ENCODE peak calls at places on chromosome 2, in ten cellular contexts. One of them, this sample, is unnamed.

GRCh38 chr2:20451346-20451745 is 4.5 kb downstream of the RHOB start:
- DNase-seq in upper lobe of left lung: peak; percentile 3
- DNase-seq in kidney: no peak
- DNase-seq in CD4-positive, alpha-beta T cell: no peak
- DNase-seq in stomach: peak; percentile 24
- DNase-seq in tibial artery: peak; percentile 19
- DNase-seq in suprapubic skin: peak; percentile 40
- DNase-seq in uterus: no peak
- DNase-seq in thoracic aorta: no peak
- DNase-seq in fibroblast of lung: peak; percentile 57
- DNase-seq in this sample: no peak

GRCh38 chr2:108278631-108279030 is 10.1 kb upstream of the SULT1C2 start:
- DNase-seq in upper lobe of left lung: no peak
- DNase-seq in kidney: no peak
- DNase-seq in suprapubic skin: no peak
- DNase-seq in CD4-positive, alpha-beta T cell: no peak
- DNase-seq in uterus: no peak
- DNase-seq in fibroblast of lung: peak; percentile 29
- DNase-seq in thoracic aorta: no peak
- DNase-seq in stomach: no peak
- DNase-seq in tibial artery: no peak
- DNase-seq in this sample: no peak

GRCh38 chr2:158457826-158458616 is 1.3 kb downstream of the PKP4 start:
- DNase-seq in tibial artery: peak; percentile 45
- DNase-seq in suprapubic skin: no peak
- DNase-seq in stomach: peak; percentile 90
- DNase-seq in thoracic aorta: peak; percentile 13
- DNase-seq in kidney: peak; percentile 93
- DNase-seq in fibroblast of lung: peak; percentile 63
- DNase-seq in uterus: peak; percentile 52
- DNase-seq in upper lobe of left lung: peak; percentile 81
- DNase-seq in CD4-positive, alpha-beta T cell: no peak
- DNase-seq in this sample: peak; percentile 72

GRCh38 chr2:9205963-9206948 is at the start of gene ASAP2:
- DNase-seq in fibroblast of lung: peak; percentile 66
- DNase-seq in upper lobe of left lung: peak; percentile 67
- DNase-seq in kidney: peak; percentile 87
- DNase-seq in stomach: peak; percentile 79
- DNase-seq in suprapubic skin: peak; percentile 80
- DNase-seq in thoracic aorta: no peak
- DNase-seq in CD4-positive, alpha-beta T cell: no peak
- DNase-seq in tibial artery: peak; percentile 68
- DNase-seq in uterus: peak; percentile 79
- DNase-seq in this sample: peak; percentile 73

GRCh38 chr2:99297990-99298389 is 3.0 kb downstream of the LYG1 start:
- DNase-seq in kidney: no peak
- DNase-seq in fibroblast of lung: no peak
- DNase-seq in stomach: no peak
- DNase-seq in tibial artery: no peak
- DNase-seq in thoracic aorta: no peak
- DNase-seq in suprapubic skin: no peak
- DNase-seq in uterus: no peak
- DNase-seq in upper lobe of left lung: no peak
- DNase-seq in CD4-positive, alpha-beta T cell: no peak
- DNase-seq in this sample: no peak

GRCh38 chr2:20073462-20073861 is 22.0 kb upstream of the LAPTM4A start:
- DNase-seq in stomach: no peak
- DNase-seq in uterus: no peak
- DNase-seq in suprapubic skin: no peak
- DNase-seq in fibroblast of lung: no peak
- DNase-seq in CD4-positive, alpha-beta T cell: no peak
- DNase-seq in kidney: no peak
- DNase-seq in upper lobe of left lung: no peak
- DNase-seq in thoracic aorta: no peak
- DNase-seq in tibial artery: no peak
- DNase-seq in this sample: no peak

GRCh38 chr2:19911799-19912509 is 10.2 kb upstream of the TTC32 start:
- DNase-seq in upper lobe of left lung: no peak
- DNase-seq in tibial artery: no peak
- DNase-seq in CD4-positive, alpha-beta T cell: no peak
- DNase-seq in uterus: no peak
- DNase-seq in stomach: no peak
- DNase-seq in thoracic aorta: no peak
- DNase-seq in suprapubic skin: no peak
- DNase-seq in kidney: no peak
- DNase-seq in fibroblast of lung: peak; percentile 97
- DNase-seq in this sample: no peak

GRCh38 chr2:26466662-26467310 is 11.1 kb downstream of the OTOF start:
- DNase-seq in thoracic aorta: no peak
- DNase-seq in fibroblast of lung: no peak
- DNase-seq in kidney: peak; percentile 63
- DNase-seq in upper lobe of left lung: no peak
- DNase-seq in suprapubic skin: no peak
- DNase-seq in uterus: no peak
- DNase-seq in CD4-positive, alpha-beta T cell: no peak
- DNase-seq in tibial artery: no peak
- DNase-seq in stomach: no peak
- DNase-seq in this sample: no peak

GRCh38 chr2:156687715-156688114 is 251.5 kb downstream of the GPD2 start:
- DNase-seq in suprapubic skin: no peak
- DNase-seq in tibial artery: no peak
- DNase-seq in stomach: no peak
- DNase-seq in upper lobe of left lung: no peak
- DNase-seq in uterus: no peak
- DNase-seq in kidney: no peak
- DNase-seq in fibroblast of lung: no peak
- DNase-seq in thoracic aorta: no peak
- DNase-seq in CD4-positive, alpha-beta T cell: no peak
- DNase-seq in this sample: no peak

GRCh38 chr2:180385601-180386201 is 378.6 kb upstream of the CWC22 start:
- DNase-seq in CD4-positive, alpha-beta T cell: no peak
- DNase-seq in upper lobe of left lung: no peak
- DNase-seq in kidney: no peak
- DNase-seq in fibroblast of lung: peak; percentile 94
- DNase-seq in suprapubic skin: no peak
- DNase-seq in tibial artery: no peak
- DNase-seq in uterus: no peak
- DNase-seq in stomach: no peak
- DNase-seq in thoracic aorta: no peak
- DNase-seq in this sample: no peak

GRCh38 chr2:136927156-136927555 is 161.8 kb downstream of the THSD7B start:
- DNase-seq in thoracic aorta: no peak
- DNase-seq in fibroblast of lung: no peak
- DNase-seq in stomach: no peak
- DNase-seq in uterus: no peak
- DNase-seq in suprapubic skin: no peak
- DNase-seq in tibial artery: no peak
- DNase-seq in kidney: no peak
- DNase-seq in upper lobe of left lung: no peak
- DNase-seq in CD4-positive, alpha-beta T cell: no peak
- DNase-seq in this sample: no peak

GRCh38 chr2:136935119-136935518 is 169.8 kb downstream of the THSD7B start:
- DNase-seq in fibroblast of lung: no peak
- DNase-seq in thoracic aorta: no peak
- DNase-seq in suprapubic skin: no peak
- DNase-seq in upper lobe of left lung: no peak
- DNase-seq in stomach: no peak
- DNase-seq in kidney: no peak
- DNase-seq in CD4-positive, alpha-beta T cell: no peak
- DNase-seq in uterus: no peak
- DNase-seq in tibial artery: no peak
- DNase-seq in this sample: no peak

GRCh38 chr2:136929531-136929930 is 164.2 kb downstream of the THSD7B start:
- DNase-seq in upper lobe of left lung: no peak
- DNase-seq in CD4-positive, alpha-beta T cell: no peak
- DNase-seq in kidney: no peak
- DNase-seq in uterus: no peak
- DNase-seq in stomach: no peak
- DNase-seq in thoracic aorta: no peak
- DNase-seq in tibial artery: no peak
- DNase-seq in suprapubic skin: no peak
- DNase-seq in fibroblast of lung: no peak
- DNase-seq in this sample: no peak

DNA sequence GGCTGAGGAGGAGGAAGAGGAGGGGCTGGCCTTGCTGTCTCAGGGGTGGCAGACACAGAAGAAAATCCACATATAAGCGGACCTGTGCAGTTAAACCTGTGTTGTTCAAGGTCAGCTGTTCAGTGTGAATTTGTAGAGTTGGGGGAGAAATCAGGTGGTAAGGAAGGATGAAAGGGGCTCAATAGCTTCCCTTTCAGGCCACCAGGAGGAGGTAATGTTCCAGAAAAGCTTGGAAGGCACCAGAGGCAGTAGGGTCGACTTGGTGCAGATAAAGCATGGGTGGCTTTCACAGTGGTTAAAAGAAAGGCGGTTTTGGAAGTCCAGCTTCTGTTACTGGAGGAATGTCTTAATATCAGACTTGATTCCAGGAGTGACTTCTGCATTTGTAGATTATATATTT is 167.4 kb downstream of the THSD7B start:
- DNase-seq in upper lobe of left lung: no peak
- DNase-seq in thoracic aorta: no peak
- DNase-seq in tibial artery: no peak
- DNase-seq in fibroblast of lung: peak; percentile 2
- DNase-seq in kidney: no peak
- DNase-seq in uterus: no peak
- DNase-seq in stomach: no peak
- DNase-seq in suprapubic skin: no peak
- DNase-seq in CD4-positive, alpha-beta T cell: no peak
- DNase-seq in this sample: no peak
- TF ChIP-seq CTCF in upper lobe of left lung: peak; percentile 31
- TF ChIP-seq CTCF in thoracic aorta: no peak
- TF ChIP-seq CTCF in tibial artery: peak; percentile 11
- TF ChIP-seq CTCF in fibroblast of lung: no peak
- TF ChIP-seq CTCF in kidney: no peak
- TF ChIP-seq CTCF in uterus: no peak
- TF ChIP-seq CTCF in stomach: no peak
- TF ChIP-seq CTCF in suprapubic skin: no peak
- TF ChIP-seq CTCF in CD4-positive, alpha-beta T cell: no peak
- TF ChIP-seq CTCF in this sample: peak; percentile 59

DNA sequence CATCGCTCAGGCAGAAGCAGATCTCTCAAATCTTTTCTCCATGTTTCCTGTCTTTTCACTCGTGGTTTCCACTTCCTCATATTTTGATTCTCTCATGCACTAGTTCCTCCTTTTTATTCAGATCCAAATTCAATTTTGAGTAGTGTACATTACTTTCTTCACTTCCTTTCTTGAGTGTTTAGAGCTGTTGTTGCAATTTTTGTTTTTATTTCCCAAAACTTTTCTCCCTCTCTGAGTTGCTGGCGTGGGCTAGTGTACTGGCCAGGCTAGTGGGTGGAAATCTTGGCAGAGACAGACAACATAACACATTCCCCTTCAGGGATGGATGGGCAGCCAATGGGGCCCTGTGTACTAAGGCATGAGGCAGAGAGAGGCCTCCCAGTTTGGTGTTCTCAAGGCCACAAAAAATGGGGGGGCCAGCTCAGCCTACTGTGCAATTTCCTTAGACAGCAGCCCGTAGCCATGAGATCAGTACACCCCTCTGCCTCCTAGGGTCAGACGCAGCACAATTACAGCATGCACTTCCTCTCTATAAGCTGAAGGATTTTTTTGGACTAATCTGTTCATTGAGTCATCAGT is 145.1 kb upstream of the PID1 start:
- DNase-seq in stomach: peak; percentile 38
- DNase-seq in tibial artery: peak; percentile 94
- DNase-seq in suprapubic skin: peak; percentile 91
- DNase-seq in kidney: peak; percentile 87
- DNase-seq in thoracic aorta: peak; percentile 59
- DNase-seq in upper lobe of left lung: peak; percentile 59
- DNase-seq in CD4-positive, alpha-beta T cell: no peak
- DNase-seq in fibroblast of lung: peak; percentile 57
- DNase-seq in uterus: peak; percentile 69
- DNase-seq in this sample: peak; percentile 77
- H3K27ac ChIP-seq in stomach: peak overlapping the region; percentile 63
- H3K27ac ChIP-seq in tibial artery: peak overlapping the region; percentile 64
- H3K27ac ChIP-seq in suprapubic skin: peak overlapping the region; percentile 68
- H3K27ac ChIP-seq in kidney: no peak overlapping the region
- H3K27ac ChIP-seq in thoracic aorta: peak overlapping the region; percentile 85
- H3K27ac ChIP-seq in upper lobe of left lung: peak overlapping the region; percentile 51
- H3K27ac ChIP-seq in CD4-positive, alpha-beta T cell: no peak overlapping the region
- H3K27ac ChIP-seq in fibroblast of lung: peak overlapping the region; percentile 34
- H3K27ac ChIP-seq in uterus: peak overlapping the region; percentile 78
- H3K27ac ChIP-seq in this sample: peak overlapping the region; percentile 82

DNA sequence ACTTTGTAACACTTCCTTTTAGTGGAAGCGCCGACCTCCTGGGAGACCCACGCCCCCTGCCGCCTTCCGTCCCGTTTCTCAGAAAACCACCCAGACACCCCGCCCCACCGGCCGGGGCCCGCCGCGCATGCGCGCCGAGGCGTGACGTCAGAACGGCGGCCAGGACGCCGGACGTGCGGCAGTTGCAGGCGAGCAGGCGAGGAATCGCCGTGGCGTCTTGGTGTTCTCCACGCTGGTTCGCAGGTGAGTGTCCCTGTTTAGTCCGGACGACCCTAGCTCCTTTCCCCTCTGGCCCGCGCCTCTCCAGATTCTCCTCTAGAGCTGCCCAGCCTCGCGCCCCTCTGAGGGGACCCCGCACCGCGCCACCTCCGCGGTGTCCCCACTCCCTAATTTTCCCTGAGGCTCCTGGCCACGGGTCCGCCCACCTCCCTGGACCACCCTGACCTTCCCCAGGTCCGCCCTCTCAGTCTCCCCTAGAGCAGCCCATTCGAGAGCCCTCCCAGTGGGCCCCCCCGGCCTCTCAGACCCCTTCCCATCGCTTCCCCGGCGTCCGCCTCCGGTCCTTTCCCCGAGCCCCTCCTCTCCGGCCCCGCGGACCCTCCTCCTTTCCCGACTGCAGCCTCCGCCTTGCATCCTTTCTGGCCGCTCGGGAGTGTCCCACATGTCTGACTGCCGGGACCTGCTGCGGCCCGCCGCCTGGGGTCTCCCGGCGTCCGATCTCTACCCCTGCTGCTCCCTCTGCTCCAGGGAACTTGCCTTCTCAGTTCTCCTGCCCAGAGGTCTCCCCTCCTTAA is at the start of gene PLEKHB2:
- DNase-seq in stomach: peak; percentile 92
- DNase-seq in upper lobe of left lung: peak; percentile 88
- DNase-seq in kidney: peak; percentile 97
- DNase-seq in tibial artery: peak; percentile 87
- DNase-seq in suprapubic skin: peak; percentile 94
- DNase-seq in fibroblast of lung: peak; percentile 83
- DNase-seq in CD4-positive, alpha-beta T cell: peak; percentile 95
- DNase-seq in thoracic aorta: peak; percentile 46
- DNase-seq in uterus: peak; percentile 94
- DNase-seq in this sample: peak; percentile 93
- TF ChIP-seq CTCF in stomach: no peak
- TF ChIP-seq CTCF in upper lobe of left lung: peak; percentile 17
- TF ChIP-seq CTCF in kidney: peak; percentile 7
- TF ChIP-seq CTCF in tibial artery: no peak
- TF ChIP-seq CTCF in suprapubic skin: no peak
- TF ChIP-seq CTCF in fibroblast of lung: no peak
- TF ChIP-seq CTCF in CD4-positive, alpha-beta T cell: no peak
- TF ChIP-seq CTCF in thoracic aorta: peak; percentile 13
- TF ChIP-seq CTCF in uterus: peak; percentile 28
- TF ChIP-seq CTCF in this sample: peak; percentile 42

DNA sequence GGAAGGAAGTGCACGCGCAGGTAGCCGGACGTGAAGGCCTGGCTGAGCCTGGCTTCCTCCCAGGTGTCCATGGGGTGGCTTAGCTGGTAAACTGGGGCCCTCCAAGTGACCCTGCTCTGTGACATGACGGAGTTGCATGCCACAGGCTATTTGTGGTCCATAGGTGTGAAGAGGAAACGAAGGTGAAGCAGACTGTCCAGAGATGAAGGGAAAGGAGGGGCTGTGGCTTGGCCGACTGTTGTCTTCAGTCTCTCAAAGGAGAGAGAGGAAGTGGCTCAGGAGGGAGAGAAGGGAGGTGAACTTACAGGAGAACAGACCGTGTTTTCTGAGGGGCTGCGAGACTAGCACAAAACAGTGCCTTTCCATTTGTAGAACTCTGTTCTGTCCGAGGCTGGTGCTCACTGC is 19.3 kb downstream of the INPP5D start:
- DNase-seq in suprapubic skin: peak; percentile 35
- DNase-seq in stomach: no peak
- DNase-seq in uterus: no peak
- DNase-seq in CD4-positive, alpha-beta T cell: no peak
- DNase-seq in fibroblast of lung: no peak
- DNase-seq in upper lobe of left lung: no peak
- DNase-seq in thoracic aorta: no peak
- DNase-seq in kidney: peak; percentile 15
- DNase-seq in tibial artery: no peak
- DNase-seq in this sample: no peak
- H3K27ac ChIP-seq in suprapubic skin: no peak overlapping the region
- H3K27ac ChIP-seq in stomach: no peak overlapping the region
- H3K27ac ChIP-seq in uterus: no peak overlapping the region
- H3K27ac ChIP-seq in CD4-positive, alpha-beta T cell: peak overlapping the region; percentile 14
- H3K27ac ChIP-seq in fibroblast of lung: no peak overlapping the region
- H3K27ac ChIP-seq in upper lobe of left lung: peak overlapping the region; percentile 30
- H3K27ac ChIP-seq in thoracic aorta: no peak overlapping the region
- H3K27ac ChIP-seq in kidney: peak overlapping the region; percentile 14
- H3K27ac ChIP-seq in tibial artery: no peak overlapping the region
- H3K27ac ChIP-seq in this sample: no peak overlapping the region

This sample was measured in left ventricle myocardium inferior.